ENCODE peak calls at places on chromosomes 12 and 14, in six cellular contexts. One of them, this sample, is unnamed.

GRCh38 chr14:56023681-56024080 is 94.5 kb upstream of the PELI2 start:
- DNase-seq in right lobe of liver: no peak
- DNase-seq in kidney: no peak
- DNase-seq in fibroblast of lung: no peak
- DNase-seq in cardiac muscle cell: no peak
- DNase-seq in esophagus muscularis mucosa: no peak
- DNase-seq in this sample: no peak

GRCh38 chr12:40662366-40662765 is 29.9 kb upstream of the CNTN1 start:
- DNase-seq in right lobe of liver: no peak
- DNase-seq in cardiac muscle cell: no peak
- DNase-seq in esophagus muscularis mucosa: no peak
- DNase-seq in fibroblast of lung: no peak
- DNase-seq in kidney: no peak
- DNase-seq in this sample: no peak

GRCh38 chr14:60553855-60554254 is 44.9 kb downstream of the SIX6 start:
- DNase-seq in fibroblast of lung: no peak
- DNase-seq in kidney: no peak
- DNase-seq in right lobe of liver: no peak
- DNase-seq in cardiac muscle cell: no peak
- DNase-seq in esophagus muscularis mucosa: no peak
- DNase-seq in this sample: no peak

GRCh38 chr12:97943359-97943758 is 480.8 kb downstream of the RMST start:
- DNase-seq in cardiac muscle cell: no peak
- DNase-seq in esophagus muscularis mucosa: no peak
- DNase-seq in right lobe of liver: no peak
- DNase-seq in fibroblast of lung: no peak
- DNase-seq in kidney: no peak
- DNase-seq in this sample: no peak

GRCh38 chr14:63493246-63493645 is 49.9 kb downstream of the PPP2R5E start:
- DNase-seq in cardiac muscle cell: peak; percentile 34
- DNase-seq in kidney: no peak
- DNase-seq in right lobe of liver: no peak
- DNase-seq in esophagus muscularis mucosa: no peak
- DNase-seq in fibroblast of lung: peak; percentile 45
- DNase-seq in this sample: no peak

GRCh38 chr14:72880820-72881219 is 13.1 kb downstream of the DPF3 start:
- DNase-seq in right lobe of liver: no peak
- DNase-seq in esophagus muscularis mucosa: no peak
- DNase-seq in kidney: no peak
- DNase-seq in cardiac muscle cell: no peak
- DNase-seq in fibroblast of lung: no peak
- DNase-seq in this sample: no peak

GRCh38 chr14:53638966-53639365 is 317.7 kb downstream of the BMP4 start:
- DNase-seq in fibroblast of lung: peak; percentile 8
- DNase-seq in right lobe of liver: no peak
- DNase-seq in cardiac muscle cell: no peak
- DNase-seq in kidney: no peak
- DNase-seq in esophagus muscularis mucosa: no peak
- DNase-seq in this sample: no peak

GRCh38 chr12:4214912-4215861 is 58.4 kb upstream of the CCND2 start:
- DNase-seq in kidney: no peak
- DNase-seq in fibroblast of lung: no peak
- DNase-seq in cardiac muscle cell: no peak
- DNase-seq in right lobe of liver: peak; percentile 71
- DNase-seq in esophagus muscularis mucosa: peak; percentile 91
- DNase-seq in this sample: peak; percentile 70

GRCh38 chr14:22780105-22780679 is 13.7 kb downstream of the OXA1L start:
- DNase-seq in cardiac muscle cell: peak; percentile 30
- DNase-seq in esophagus muscularis mucosa: no peak
- DNase-seq in kidney: no peak
- DNase-seq in right lobe of liver: no peak
- DNase-seq in fibroblast of lung: peak; percentile 25
- DNase-seq in this sample: no peak

GRCh38 chr12:97560359-97560758 is 97.8 kb downstream of the RMST start:
- DNase-seq in cardiac muscle cell: no peak
- DNase-seq in right lobe of liver: no peak
- DNase-seq in fibroblast of lung: no peak
- DNase-seq in esophagus muscularis mucosa: no peak
- DNase-seq in kidney: no peak
- DNase-seq in this sample: no peak

GRCh38 chr14:52706286-52706685 is 714 bp upstream of the PSMC6 start:
- DNase-seq in right lobe of liver: no peak
- DNase-seq in fibroblast of lung: peak; percentile 23
- DNase-seq in esophagus muscularis mucosa: no peak
- DNase-seq in cardiac muscle cell: no peak
- DNase-seq in kidney: no peak
- DNase-seq in this sample: no peak

GRCh38 chr14:62313228-62313627 is 551.0 kb downstream of the SNAPC1 start:
- DNase-seq in fibroblast of lung: no peak
- DNase-seq in esophagus muscularis mucosa: no peak
- DNase-seq in kidney: no peak
- DNase-seq in right lobe of liver: no peak
- DNase-seq in cardiac muscle cell: no peak
- DNase-seq in this sample: no peak

GRCh38 chr12:68591716-68592437 is 18.8 kb upstream of the RAP1B start:
- DNase-seq in cardiac muscle cell: no peak
- DNase-seq in fibroblast of lung: no peak
- DNase-seq in kidney: no peak
- DNase-seq in right lobe of liver: no peak
- DNase-seq in esophagus muscularis mucosa: no peak
- DNase-seq in this sample: no peak

GRCh38 chr12:112236386-112236785 is 111.0 kb downstream of the TRAFD1 start:
- DNase-seq in right lobe of liver: no peak
- DNase-seq in fibroblast of lung: peak; percentile 6
- DNase-seq in esophagus muscularis mucosa: no peak
- DNase-seq in cardiac muscle cell: no peak
- DNase-seq in kidney: no peak
- DNase-seq in this sample: no peak

GRCh38 chr12:47383942-47384341 is 304.2 kb upstream of the AMIGO2 start:
- DNase-seq in esophagus muscularis mucosa: no peak
- DNase-seq in fibroblast of lung: peak; percentile 78
- DNase-seq in cardiac muscle cell: peak; percentile 17
- DNase-seq in kidney: no peak
- DNase-seq in right lobe of liver: no peak
- DNase-seq in this sample: no peak

GRCh38 chr14:59377991-59378720 is 87.0 kb downstream of the GPR135 start:
- DNase-seq in cardiac muscle cell: no peak
- DNase-seq in kidney: peak; percentile 75
- DNase-seq in right lobe of liver: no peak
- DNase-seq in esophagus muscularis mucosa: no peak
- DNase-seq in fibroblast of lung: no peak
- DNase-seq in this sample: no peak

GRCh38 chr12:46379352-46379751 is 6.8 kb upstream of the SLC38A2 start:
- DNase-seq in right lobe of liver: no peak
- DNase-seq in esophagus muscularis mucosa: no peak
- DNase-seq in cardiac muscle cell: no peak
- DNase-seq in kidney: no peak
- DNase-seq in fibroblast of lung: no peak
- DNase-seq in this sample: no peak

GRCh38 chr12:96301732-96302131 is 98.5 kb downstream of the CDK17 start:
- DNase-seq in fibroblast of lung: no peak
- DNase-seq in esophagus muscularis mucosa: no peak
- DNase-seq in kidney: no peak
- DNase-seq in right lobe of liver: no peak
- DNase-seq in cardiac muscle cell: no peak
- DNase-seq in this sample: no peak

GRCh38 chr12:123936956-123937706 is 35.5 kb downstream of the CCDC92 start:
- DNase-seq in fibroblast of lung: no peak
- DNase-seq in esophagus muscularis mucosa: no peak
- DNase-seq in kidney: peak; percentile 55
- DNase-seq in cardiac muscle cell: no peak
- DNase-seq in right lobe of liver: no peak
- DNase-seq in this sample: no peak

GRCh38 chr12:13103391-13104033 is at the start of gene GSG1:
- DNase-seq in kidney: no peak
- DNase-seq in fibroblast of lung: no peak
- DNase-seq in right lobe of liver: no peak
- DNase-seq in esophagus muscularis mucosa: peak; percentile 72
- DNase-seq in cardiac muscle cell: no peak
- DNase-seq in this sample: no peak

GRCh38 chr12:11812558-11813421 is 163.3 kb downstream of the ETV6 start:
- DNase-seq in cardiac muscle cell: peak; percentile 33
- DNase-seq in kidney: peak; percentile 76
- DNase-seq in esophagus muscularis mucosa: no peak
- DNase-seq in right lobe of liver: no peak
- DNase-seq in fibroblast of lung: peak; percentile 70
- DNase-seq in this sample: no peak

GRCh38 chr12:132881853-132882252 is 5.6 kb downstream of the CHFR start:
- DNase-seq in kidney: no peak
- DNase-seq in esophagus muscularis mucosa: no peak
- DNase-seq in fibroblast of lung: peak; percentile 6
- DNase-seq in cardiac muscle cell: no peak
- DNase-seq in right lobe of liver: no peak
- DNase-seq in this sample: no peak

GRCh38 chr12:28536088-28536487 is 345.8 kb downstream of the CCDC91 start:
- DNase-seq in esophagus muscularis mucosa: no peak
- DNase-seq in kidney: no peak
- DNase-seq in right lobe of liver: no peak
- DNase-seq in cardiac muscle cell: no peak
- DNase-seq in fibroblast of lung: peak; percentile 79
- DNase-seq in this sample: no peak

GRCh38 chr14:53016491-53016890 is 65.6 kb upstream of the FERMT2 start:
- DNase-seq in right lobe of liver: no peak
- DNase-seq in esophagus muscularis mucosa: no peak
- DNase-seq in fibroblast of lung: peak; percentile 73
- DNase-seq in cardiac muscle cell: no peak
- DNase-seq in kidney: no peak
- DNase-seq in this sample: no peak

GRCh38 chr12:32344047-32344446 is 55.3 kb upstream of the FGD4 start:
- DNase-seq in esophagus muscularis mucosa: no peak
- DNase-seq in right lobe of liver: no peak
- DNase-seq in kidney: no peak
- DNase-seq in cardiac muscle cell: no peak
- DNase-seq in fibroblast of lung: no peak
- DNase-seq in this sample: no peak
- TF ChIP-seq CTCF in esophagus muscularis mucosa: no peak
- TF ChIP-seq CTCF in right lobe of liver: no peak
- TF ChIP-seq CTCF in kidney: no peak
- TF ChIP-seq CTCF in cardiac muscle cell: no peak
- TF ChIP-seq CTCF in fibroblast of lung: no peak
- TF ChIP-seq CTCF in this sample: no peak

DNA sequence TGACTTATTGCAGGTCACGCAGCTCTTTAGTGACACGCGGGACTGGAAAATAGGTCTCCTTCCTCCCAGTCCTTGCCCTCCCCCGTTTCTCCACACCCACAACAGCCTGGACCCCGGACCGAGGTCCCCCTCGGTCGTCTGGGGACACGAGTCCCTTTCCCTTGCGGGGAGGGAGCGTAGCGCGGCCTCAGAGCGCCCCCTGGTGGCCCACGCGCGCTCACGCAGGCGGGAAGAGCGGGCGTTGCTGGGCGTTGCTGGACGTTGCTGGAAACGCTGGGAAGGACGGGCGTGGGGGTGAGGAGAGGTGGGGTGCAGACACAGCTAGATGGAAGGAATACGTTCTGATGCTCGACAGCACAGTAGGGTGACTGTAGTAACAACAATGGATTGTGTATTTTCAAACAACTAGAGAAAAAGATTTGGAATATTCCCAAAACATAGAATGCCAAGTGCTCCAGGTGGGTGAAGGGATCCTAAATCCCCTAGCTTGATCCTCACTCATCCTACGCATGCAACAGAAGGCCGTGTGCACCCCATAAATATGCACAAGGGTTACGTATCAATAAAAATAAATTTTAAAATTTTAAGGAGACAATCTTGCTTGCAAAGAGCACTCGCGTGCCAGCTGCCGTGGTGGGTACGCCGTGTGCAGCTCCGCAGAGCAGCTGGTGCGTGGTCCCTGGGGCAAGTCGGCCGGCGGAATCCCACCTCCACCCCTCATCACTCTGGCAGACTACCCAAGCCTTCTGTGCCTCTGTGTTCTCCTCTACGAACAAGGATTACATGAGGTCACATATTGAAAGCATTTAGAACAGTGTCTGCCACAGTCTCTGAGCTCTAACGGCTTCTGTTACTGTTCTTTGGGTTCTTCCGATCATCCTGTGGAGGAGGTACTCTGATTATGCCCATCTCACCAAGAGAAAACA is 87.4 kb downstream of the B4GALNT3 start:
- DNase-seq in fibroblast of lung: peak; percentile 27
- DNase-seq in right lobe of liver: peak; percentile 79
- DNase-seq in cardiac muscle cell: peak; percentile 73
- DNase-seq in esophagus muscularis mucosa: no peak
- DNase-seq in kidney: peak; percentile 88
- DNase-seq in this sample: no peak
- H3K4me3 ChIP-seq in fibroblast of lung: no peak overlapping the region
- H3K4me3 ChIP-seq in right lobe of liver: no peak overlapping the region
- H3K4me3 ChIP-seq in cardiac muscle cell: no peak overlapping the region
- H3K4me3 ChIP-seq in esophagus muscularis mucosa: no peak overlapping the region
- H3K4me3 ChIP-seq in kidney: no peak overlapping the region
- H3K4me3 ChIP-seq in this sample: no peak overlapping the region

GRCh38 chr14:102506599-102506871 is 3.0 kb downstream of the ANKRD9 start:
- DNase-seq in fibroblast of lung: no peak
- DNase-seq in esophagus muscularis mucosa: no peak
- DNase-seq in kidney: no peak
- DNase-seq in right lobe of liver: peak; percentile 52
- DNase-seq in cardiac muscle cell: no peak
- DNase-seq in this sample: no peak

GRCh38 chr14:102508774-102509743 is 517 bp downstream of the ANKRD9 start:
- DNase-seq in kidney: peak; percentile 88
- DNase-seq in cardiac muscle cell: peak; percentile 53
- DNase-seq in right lobe of liver: peak; percentile 79
- DNase-seq in fibroblast of lung: peak; percentile 35
- DNase-seq in esophagus muscularis mucosa: no peak
- DNase-seq in this sample: no peak

GRCh38 chr14:102507026-102507860 is 2.3 kb downstream of the ANKRD9 start:
- DNase-seq in esophagus muscularis mucosa: no peak
- DNase-seq in kidney: no peak
- DNase-seq in cardiac muscle cell: no peak
- DNase-seq in fibroblast of lung: no peak
- DNase-seq in right lobe of liver: no peak
- DNase-seq in this sample: no peak

GRCh38 chr14:102508410-102508773 is 1.2 kb downstream of the ANKRD9 start:
- DNase-seq in cardiac muscle cell: no peak
- DNase-seq in right lobe of liver: no peak
- DNase-seq in fibroblast of lung: no peak
- DNase-seq in kidney: no peak
- DNase-seq in esophagus muscularis mucosa: no peak
- DNase-seq in this sample: peak; percentile 74

DNA sequence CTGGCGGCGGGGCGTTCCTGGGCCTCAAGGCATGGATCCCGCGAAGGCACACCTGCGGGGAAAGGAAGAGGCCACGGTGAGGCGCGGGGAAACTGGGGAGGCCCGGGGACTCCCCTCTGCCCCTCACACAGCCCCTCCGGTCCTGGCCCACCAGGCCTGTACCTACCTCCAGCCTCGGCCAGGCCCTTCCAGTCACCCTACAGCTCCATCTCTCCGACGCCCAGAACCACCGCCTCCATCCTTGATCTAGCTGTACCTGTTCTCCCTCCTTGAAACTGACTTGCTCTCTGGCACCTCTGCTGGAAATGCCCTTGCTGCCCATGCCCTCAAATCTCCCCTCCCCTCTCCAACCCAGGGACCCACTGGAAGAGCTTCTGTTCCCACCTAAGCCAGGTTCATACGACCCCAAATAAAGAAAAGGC is 1.7 kb downstream of the ANKRD9 start:
- DNase-seq in esophagus muscularis mucosa: no peak
- DNase-seq in right lobe of liver: no peak
- DNase-seq in cardiac muscle cell: no peak
- DNase-seq in kidney: no peak
- DNase-seq in fibroblast of lung: no peak
- DNase-seq in this sample: peak; percentile 68
- H3K27ac ChIP-seq in esophagus muscularis mucosa: peak overlapping the region; percentile 93
- H3K27ac ChIP-seq in right lobe of liver: no peak overlapping the region
- H3K27ac ChIP-seq in cardiac muscle cell: no peak overlapping the region
- H3K27ac ChIP-seq in kidney: peak overlapping the region; percentile 93
- H3K27ac ChIP-seq in fibroblast of lung: no peak overlapping the region
- H3K27ac ChIP-seq in this sample: peak overlapping the region; percentile 77

GRCh38 chr14:51552275-51552674 is 99.4 kb upstream of the FRMD6 start:
- DNase-seq in kidney: no peak
- DNase-seq in esophagus muscularis mucosa: no peak
- DNase-seq in right lobe of liver: no peak
- DNase-seq in cardiac muscle cell: no peak
- DNase-seq in fibroblast of lung: no peak
- DNase-seq in this sample: no peak
- TF ChIP-seq CTCF in kidney: no peak
- TF ChIP-seq CTCF in esophagus muscularis mucosa: no peak
- TF ChIP-seq CTCF in right lobe of liver: no peak
- TF ChIP-seq CTCF in cardiac muscle cell: no peak
- TF ChIP-seq CTCF in fibroblast of lung: no peak
- TF ChIP-seq CTCF in this sample: no peak